ENCODE peak calls at places on chromosomes 1 and 21, in six cellular contexts. One of them, this sample, is unnamed.

GRCh38 chr1:201539561-201540404 is 856 bp downstream of the NAV1 start:
- DNase-seq in A673: peak; percentile 91
- DNase-seq in astrocyte of the spinal cord: peak; percentile 72
- DNase-seq in tibial artery: peak; percentile 80
- DNase-seq in HL-60: no peak
- DNase-seq in MM.1S: no peak
- DNase-seq in this sample: no peak

GRCh38 chr1:43048601-43049011 is 89.9 kb upstream of the SLC2A1 start:
- DNase-seq in A673: peak; percentile 68
- DNase-seq in astrocyte of the spinal cord: no peak
- DNase-seq in tibial artery: no peak
- DNase-seq in HL-60: no peak
- DNase-seq in MM.1S: no peak
- DNase-seq in this sample: no peak

GRCh38 chr1:200968469-200969410 is 54.8 kb downstream of the KIF21B start:
- DNase-seq in A673: peak; percentile 29
- DNase-seq in astrocyte of the spinal cord: no peak
- DNase-seq in tibial artery: no peak
- DNase-seq in HL-60: no peak
- DNase-seq in MM.1S: no peak
- DNase-seq in this sample: no peak

GRCh38 chr1:120954736-120955135 is 65.2 kb downstream of the PPIAL4A start:
- DNase-seq in A673: no peak
- DNase-seq in astrocyte of the spinal cord: no peak
- DNase-seq in tibial artery: no peak
- DNase-seq in HL-60: no peak
- DNase-seq in MM.1S: no peak
- DNase-seq in this sample: no peak

GRCh38 chr1:165490175-165490574 is 45.2 kb upstream of the RXRG start:
- DNase-seq in A673: no peak
- DNase-seq in astrocyte of the spinal cord: no peak
- DNase-seq in tibial artery: peak; percentile 77
- DNase-seq in HL-60: no peak
- DNase-seq in MM.1S: peak; percentile 5
- DNase-seq in this sample: no peak

GRCh38 chr1:226195144-226195543 is 8.6 kb upstream of the ACBD3 start:
- DNase-seq in A673: no peak
- DNase-seq in astrocyte of the spinal cord: no peak
- DNase-seq in tibial artery: no peak
- DNase-seq in HL-60: no peak
- DNase-seq in MM.1S: no peak
- DNase-seq in this sample: no peak

GRCh38 chr1:183223467-183223866 is 37.4 kb downstream of the LAMC2 start:
- DNase-seq in A673: no peak
- DNase-seq in astrocyte of the spinal cord: peak; percentile 6
- DNase-seq in tibial artery: no peak
- DNase-seq in HL-60: no peak
- DNase-seq in MM.1S: no peak
- DNase-seq in this sample: no peak

GRCh38 chr1:151377150-151377884 is 4.8 kb upstream of the SELENBP1 start:
- DNase-seq in A673: no peak
- DNase-seq in astrocyte of the spinal cord: no peak
- DNase-seq in tibial artery: no peak
- DNase-seq in HL-60: no peak
- DNase-seq in MM.1S: no peak
- DNase-seq in this sample: no peak

GRCh38 chr21:36135391-36136094 is 664 bp downstream of the CBR3 start:
- DNase-seq in A673: peak; percentile 94
- DNase-seq in astrocyte of the spinal cord: peak; percentile 84
- DNase-seq in tibial artery: peak; percentile 80
- DNase-seq in HL-60: peak; percentile 54
- DNase-seq in MM.1S: peak; percentile 84
- DNase-seq in this sample: peak; percentile 83

GRCh38 chr1:19407494-19408096 is 77.7 kb downstream of the CAPZB start:
- DNase-seq in A673: no peak
- DNase-seq in astrocyte of the spinal cord: no peak
- DNase-seq in tibial artery: no peak
- DNase-seq in HL-60: no peak
- DNase-seq in MM.1S: no peak
- DNase-seq in this sample: no peak

GRCh38 chr21:46356494-46357334 is 32.8 kb downstream of the PCNT start:
- DNase-seq in A673: no peak
- DNase-seq in astrocyte of the spinal cord: no peak
- DNase-seq in tibial artery: no peak
- DNase-seq in HL-60: no peak
- DNase-seq in MM.1S: peak; percentile 81
- DNase-seq in this sample: peak; percentile 61

GRCh38 chr21:17512245-17513213 is at the start of gene CXADR:
- DNase-seq in A673: peak; percentile 83
- DNase-seq in astrocyte of the spinal cord: peak; percentile 64
- DNase-seq in tibial artery: no peak
- DNase-seq in HL-60: no peak
- DNase-seq in MM.1S: peak; percentile 95
- DNase-seq in this sample: peak; percentile 89

GRCh38 chr21:25735895-25736597 is 1.3 kb downstream of the GABPA start:
- DNase-seq in A673: no peak
- DNase-seq in astrocyte of the spinal cord: peak; percentile 67
- DNase-seq in tibial artery: no peak
- DNase-seq in HL-60: peak; percentile 14
- DNase-seq in MM.1S: peak; percentile 11
- DNase-seq in this sample: no peak

GRCh38 chr1:156725683-156726280 is 2.5 kb upstream of the METTL25B start:
- DNase-seq in A673: peak; percentile 85
- DNase-seq in astrocyte of the spinal cord: peak; percentile 87
- DNase-seq in tibial artery: peak; percentile 86
- DNase-seq in HL-60: peak; percentile 89
- DNase-seq in MM.1S: peak; percentile 89
- DNase-seq in this sample: peak; percentile 85

GRCh38 chr1:36570016-36570415 is 87.3 kb upstream of the CSF3R start:
- DNase-seq in A673: no peak
- DNase-seq in astrocyte of the spinal cord: no peak
- DNase-seq in tibial artery: no peak
- DNase-seq in HL-60: no peak
- DNase-seq in MM.1S: no peak
- DNase-seq in this sample: no peak

GRCh38 chr1:77866296-77866695 is 22.1 kb upstream of the NEXN start:
- DNase-seq in A673: peak; percentile 58
- DNase-seq in astrocyte of the spinal cord: no peak
- DNase-seq in tibial artery: no peak
- DNase-seq in HL-60: no peak
- DNase-seq in MM.1S: no peak
- DNase-seq in this sample: no peak

GRCh38 chr1:107862064-107862463 is 102.9 kb downstream of the VAV3 start:
- DNase-seq in A673: peak; percentile 67
- DNase-seq in astrocyte of the spinal cord: no peak
- DNase-seq in tibial artery: no peak
- DNase-seq in HL-60: no peak
- DNase-seq in MM.1S: no peak
- DNase-seq in this sample: no peak

GRCh38 chr1:224203243-224204016 is 20.4 kb downstream of the DEGS1 start:
- DNase-seq in A673: peak; percentile 32
- DNase-seq in astrocyte of the spinal cord: peak; percentile 91
- DNase-seq in tibial artery: peak; percentile 61
- DNase-seq in HL-60: peak; percentile 45
- DNase-seq in MM.1S: no peak
- DNase-seq in this sample: peak; percentile 45

DNA sequence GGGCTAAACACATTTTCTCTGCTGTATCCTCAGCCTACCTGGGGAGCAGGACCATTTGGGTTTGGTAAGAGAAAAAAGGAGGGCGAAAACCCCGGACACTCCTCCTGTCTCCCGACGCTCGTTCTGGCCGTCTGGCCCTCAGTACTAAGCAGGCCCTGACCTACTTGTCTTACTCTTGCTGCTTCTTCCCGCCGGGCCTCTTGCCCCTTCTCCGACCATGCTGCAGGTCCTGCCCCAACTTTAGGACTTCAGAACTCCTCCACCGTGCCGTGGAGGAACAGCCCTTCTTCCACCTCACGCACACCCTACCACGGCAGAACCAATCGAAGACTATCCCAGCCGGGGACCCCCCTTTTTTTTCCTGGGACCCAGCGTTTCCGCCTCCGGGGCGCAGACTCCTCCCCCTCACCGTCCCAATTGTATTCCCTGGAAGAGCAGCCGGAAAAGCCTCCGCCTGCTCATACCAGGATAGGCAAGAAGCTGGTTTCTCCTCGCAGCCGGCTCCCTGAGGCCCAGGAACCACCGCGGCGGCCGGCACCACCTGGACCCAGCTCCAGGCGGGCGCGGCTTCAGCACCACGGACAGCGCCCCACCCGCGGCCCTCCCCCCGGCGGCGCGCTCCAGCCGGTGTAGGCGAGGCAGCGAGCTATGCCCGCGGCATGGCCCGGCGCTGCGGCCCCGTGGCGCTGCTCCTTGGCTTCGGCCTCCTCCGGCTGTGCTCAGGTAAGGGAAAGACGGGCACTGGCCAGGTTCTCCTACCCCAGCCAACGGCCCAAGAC is at the start of gene CHRNB2:
- DNase-seq in A673: peak; percentile 68
- DNase-seq in astrocyte of the spinal cord: peak; percentile 26
- DNase-seq in tibial artery: peak; percentile 45
- DNase-seq in HL-60: peak; percentile 24
- DNase-seq in MM.1S: peak; percentile 83
- DNase-seq in this sample: peak; percentile 91
- TF ChIP-seq CTCF in A673: no peak
- TF ChIP-seq CTCF in astrocyte of the spinal cord: no peak
- TF ChIP-seq CTCF in tibial artery: no peak
- TF ChIP-seq CTCF in HL-60: no peak
- TF ChIP-seq CTCF in MM.1S: no peak
- TF ChIP-seq CTCF in this sample: no peak

GRCh38 chr1:149967041-149967440 is 30.4 kb upstream of the MTMR11 start:
- DNase-seq in A673: no peak
- DNase-seq in astrocyte of the spinal cord: no peak
- DNase-seq in tibial artery: no peak
- DNase-seq in HL-60: no peak
- DNase-seq in MM.1S: no peak
- DNase-seq in this sample: no peak
- TF ChIP-seq CTCF in A673: no peak
- TF ChIP-seq CTCF in astrocyte of the spinal cord: no peak
- TF ChIP-seq CTCF in tibial artery: no peak
- TF ChIP-seq CTCF in HL-60: no peak
- TF ChIP-seq CTCF in MM.1S: no peak
- TF ChIP-seq CTCF in this sample: no peak

GRCh38 chr1:109214695-109215623 is 1.2 kb downstream of the SARS1 start:
- DNase-seq in A673: peak; percentile 87
- DNase-seq in astrocyte of the spinal cord: peak; percentile 90
- DNase-seq in tibial artery: peak; percentile 72
- DNase-seq in HL-60: peak; percentile 30
- DNase-seq in MM.1S: no peak
- DNase-seq in this sample: peak; percentile 55
- TF ChIP-seq CTCF in A673: no peak
- TF ChIP-seq CTCF in astrocyte of the spinal cord: no peak
- TF ChIP-seq CTCF in tibial artery: no peak
- TF ChIP-seq CTCF in HL-60: no peak
- TF ChIP-seq CTCF in MM.1S: no peak
- TF ChIP-seq CTCF in this sample: no peak

GRCh38 chr1:234598974-234599616 is 10.9 kb downstream of the IRF2BP2 start:
- DNase-seq in A673: no peak
- DNase-seq in astrocyte of the spinal cord: no peak
- DNase-seq in tibial artery: peak; percentile 86
- DNase-seq in HL-60: peak; percentile 80
- DNase-seq in MM.1S: no peak
- DNase-seq in this sample: no peak

GRCh38 chr1:234601217-234602017 is 8.6 kb downstream of the IRF2BP2 start:
- DNase-seq in A673: peak; percentile 63
- DNase-seq in astrocyte of the spinal cord: peak; percentile 60
- DNase-seq in tibial artery: no peak
- DNase-seq in HL-60: peak; percentile 72
- DNase-seq in MM.1S: no peak
- DNase-seq in this sample: peak; percentile 47

GRCh38 chr1:234597894-234598293 is 12.1 kb downstream of the IRF2BP2 start:
- DNase-seq in A673: peak; percentile 47
- DNase-seq in astrocyte of the spinal cord: peak; percentile 72
- DNase-seq in tibial artery: no peak
- DNase-seq in HL-60: peak; percentile 76
- DNase-seq in MM.1S: peak; percentile 81
- DNase-seq in this sample: peak; percentile 68

GRCh38 chr1:234600418-234601216 is 9.4 kb downstream of the IRF2BP2 start:
- DNase-seq in A673: peak; percentile 25
- DNase-seq in astrocyte of the spinal cord: no peak
- DNase-seq in tibial artery: no peak
- DNase-seq in HL-60: peak; percentile 33
- DNase-seq in MM.1S: peak; percentile 80
- DNase-seq in this sample: no peak

GRCh38 chr1:234599617-234600417 is 10.2 kb downstream of the IRF2BP2 start:
- DNase-seq in A673: peak; percentile 76
- DNase-seq in astrocyte of the spinal cord: peak; percentile 93
- DNase-seq in tibial artery: peak; percentile 83
- DNase-seq in HL-60: peak; percentile 91
- DNase-seq in MM.1S: peak; percentile 95
- DNase-seq in this sample: peak; percentile 85
- TF ChIP-seq CTCF in A673: no peak
- TF ChIP-seq CTCF in astrocyte of the spinal cord: peak; percentile 2
- TF ChIP-seq CTCF in tibial artery: no peak
- TF ChIP-seq CTCF in HL-60: no peak
- TF ChIP-seq CTCF in MM.1S: no peak
- TF ChIP-seq CTCF in this sample: no peak

GRCh38 chr1:21781971-21782867 is 730 bp downstream of the USP48 start:
- DNase-seq in A673: peak; percentile 69
- DNase-seq in astrocyte of the spinal cord: peak; percentile 57
- DNase-seq in tibial artery: peak; percentile 47
- DNase-seq in HL-60: peak; percentile 77
- DNase-seq in MM.1S: peak; percentile 75
- DNase-seq in this sample: peak; percentile 55
- TF ChIP-seq CTCF in A673: peak; percentile 34
- TF ChIP-seq CTCF in astrocyte of the spinal cord: peak; percentile 40
- TF ChIP-seq CTCF in tibial artery: no peak
- TF ChIP-seq CTCF in HL-60: no peak
- TF ChIP-seq CTCF in MM.1S: peak; percentile 9
- TF ChIP-seq CTCF in this sample: peak; percentile 52

DNA sequence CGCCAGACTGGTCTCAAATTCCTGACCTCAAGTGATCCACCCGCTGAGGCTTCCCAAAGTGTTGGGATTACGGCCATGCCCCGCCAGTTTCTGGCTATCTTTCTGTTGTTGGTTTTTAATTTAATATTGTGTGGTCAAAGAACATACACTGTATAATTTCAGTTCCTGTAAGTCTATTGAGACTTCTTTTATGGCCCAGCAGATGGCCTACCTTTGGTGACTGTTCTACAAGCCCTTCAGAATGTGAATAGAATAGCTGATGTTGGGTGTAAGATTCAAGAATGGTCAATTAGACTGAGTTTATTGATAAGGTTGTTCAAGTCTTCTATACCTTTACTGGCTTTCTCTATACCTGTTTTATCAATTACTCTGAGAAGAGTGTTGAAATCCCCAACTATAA is 10.7 kb downstream of the HES2 start:
- DNase-seq in A673: no peak
- DNase-seq in astrocyte of the spinal cord: no peak
- DNase-seq in tibial artery: no peak
- DNase-seq in HL-60: no peak
- DNase-seq in MM.1S: no peak
- DNase-seq in this sample: no peak
- TF ChIP-seq CTCF in A673: no peak
- TF ChIP-seq CTCF in astrocyte of the spinal cord: no peak
- TF ChIP-seq CTCF in tibial artery: no peak
- TF ChIP-seq CTCF in HL-60: no peak
- TF ChIP-seq CTCF in MM.1S: no peak
- TF ChIP-seq CTCF in this sample: no peak

GRCh38 chr1:55064071-55064581 is 24.8 kb downstream of the PCSK9 start:
- DNase-seq in A673: no peak
- DNase-seq in astrocyte of the spinal cord: no peak
- DNase-seq in tibial artery: no peak
- DNase-seq in HL-60: peak; percentile 5
- DNase-seq in MM.1S: peak; percentile 9
- DNase-seq in this sample: peak; percentile 31
- TF ChIP-seq CTCF in A673: no peak
- TF ChIP-seq CTCF in astrocyte of the spinal cord: no peak
- TF ChIP-seq CTCF in tibial artery: no peak
- TF ChIP-seq CTCF in HL-60: no peak
- TF ChIP-seq CTCF in MM.1S: peak; percentile 44
- TF ChIP-seq CTCF in this sample: no peak